ENCODE peak calls at places on chromosomes 12 and 14, in eight cellular contexts. H, I, A, W, O, Y, S and V are unnamed samples.

GRCh38 chr14:90239139-90239538 is 17.2 kb upstream of the PSMC1 start:
- DNase-seq in H (no peak), I (no peak), A (peak), W (no peak), O (peak), Y (no peak), S (no peak), V (no peak)

GRCh38 chr12:116687888-116688287 is 50.0 kb downstream of the SPRING1 start:
- DNase-seq in H (no peak), I (no peak), A (no peak), W (no peak), O (no peak), Y (no peak), S (peak), V (no peak)

GRCh38 chr12:111035578-111036301 is 115.4 kb upstream of the MYL2 start:
- DNase-seq in H (no peak), I (no peak), A (no peak), W (no peak), O (peak), Y (no peak), S (no peak), V (no peak)

GRCh38 chr12:66144796-66145754 is 14.5 kb upstream of the LLPH start:
- DNase-seq in H (no peak), I (no peak), A (peak), W (no peak), O (peak), Y (peak), S (no peak), V (no peak)

GRCh38 chr12:113214938-113215400 is 6.3 kb upstream of the TPCN1 start:
- DNase-seq in H (no peak), I (no peak), A (peak), W (no peak), O (peak), Y (peak), S (no peak), V (peak)

GRCh38 chr14:104494483-104494882 is 85.1 kb upstream of the C14orf180 start:
- DNase-seq in H (no peak), I (no peak), A (no peak), W (no peak), O (no peak), Y (no peak), S (no peak), V (no peak)

GRCh38 chr12:78759387-78759786 is 105.2 kb upstream of the SYT1 start:
- DNase-seq in H (no peak), I (no peak), A (peak), W (no peak), O (no peak), Y (peak), S (no peak), V (no peak)

GRCh38 chr12:132359551-132359950 is 30.2 kb upstream of the GALNT9 start:
- DNase-seq in H (no peak), I (no peak), A (no peak), W (no peak), O (no peak), Y (no peak), S (no peak), V (no peak)

GRCh38 chr12:119398190-119398589 is 63.7 kb downstream of the CCDC60 start:
- DNase-seq in H (no peak), I (no peak), A (no peak), W (no peak), O (no peak), Y (no peak), S (no peak), V (no peak)

GRCh38 chr12:49819786-49820185 is 8.4 kb downstream of the NCKAP5L start:
- DNase-seq in H (no peak), I (no peak), A (no peak), W (no peak), O (no peak), Y (no peak), S (no peak), V (no peak)

GRCh38 chr14:77926942-77927341 is 127.0 kb downstream of the ADCK1 start:
- DNase-seq in H (no peak), I (no peak), A (no peak), W (no peak), O (no peak), Y (no peak), S (no peak), V (no peak)

GRCh38 chr12:4251228-4251891 is 22.2 kb upstream of the CCND2 start:
- DNase-seq in H (no peak), I (no peak), A (no peak), W (no peak), O (no peak), Y (no peak), S (peak), V (no peak)

GRCh38 chr12:106304001-106304421 is 1.5 kb downstream of the TCP11L2 start:
- DNase-seq in H (no peak), I (no peak), A (no peak), W (no peak), O (no peak), Y (no peak), S (no peak), V (peak)

GRCh38 chr12:110071967-110072366 is 23.6 kb upstream of the C12orf76 start:
- DNase-seq in H (no peak), I (no peak), A (no peak), W (no peak), O (no peak), Y (no peak), S (no peak), V (no peak)

GRCh38 chr14:70858641-70859040 is 48.6 kb upstream of the PCNX1 start:
- DNase-seq in H (no peak), I (no peak), A (no peak), W (no peak), O (no peak), Y (no peak), S (no peak), V (no peak)

GRCh38 chr14:104563191-104563741 is 16.3 kb upstream of the C14orf180 start:
- DNase-seq in H (no peak), I (no peak), A (no peak), W (no peak), O (no peak), Y (no peak), S (no peak), V (no peak)

GRCh38 chr12:127429556-127429955 is 837.4 kb upstream of the TMEM132C start:
- DNase-seq in H (no peak), I (no peak), A (no peak), W (no peak), O (no peak), Y (no peak), S (no peak), V (no peak)

GRCh38 chr14:78007160-78007559 is 163.0 kb upstream of the NRXN3 start:
- DNase-seq in H (no peak), I (no peak), A (peak), W (no peak), O (no peak), Y (no peak), S (no peak), V (no peak)

GRCh38 chr12:30200864-30201263 is 417.1 kb upstream of the TMTC1 start:
- DNase-seq in H (no peak), I (no peak), A (no peak), W (no peak), O (peak), Y (no peak), S (no peak), V (no peak)

GRCh38 chr14:20662968-20663731 is 21.2 kb upstream of the RNASE4 start:
- DNase-seq in H (no peak), I (peak), A (peak), W (peak), O (peak), Y (no peak), S (peak), V (peak)

GRCh38 chr12:77214136-77214535 is 148.8 kb upstream of the E2F7 start:
- DNase-seq in H (no peak), I (no peak), A (peak), W (no peak), O (peak), Y (no peak), S (no peak), V (no peak)

GRCh38 chr12:64840949-64841717 is 16.7 kb downstream of the TBC1D30 start:
- DNase-seq in H (no peak), I (no peak), A (no peak), W (no peak), O (no peak), Y (no peak), S (no peak), V (no peak)

GRCh38 chr14:26427059-26427458 is 170.8 kb downstream of the NOVA1 start:
- DNase-seq in H (no peak), I (no peak), A (peak), W (no peak), O (peak), Y (no peak), S (no peak), V (no peak)

GRCh38 chr12:89542912-89543592 is 17.2 kb upstream of the POC1B start:
- DNase-seq in H (peak), I (peak), A (peak), W (no peak), O (peak), Y (peak), S (peak), V (peak)

GRCh38 chr14:52917732-52918131 is 33.1 kb downstream of the FERMT2 start:
- DNase-seq in H (no peak), I (no peak), A (peak), W (no peak), O (peak), Y (no peak), S (no peak), V (no peak)

GRCh38 chr12:54523637-54524036 is 25.8 kb upstream of the PDE1B start:
- DNase-seq in H (no peak), I (no peak), A (no peak), W (no peak), O (no peak), Y (no peak), S (no peak), V (no peak)

GRCh38 chr12:120640840-120641833 is 711 bp downstream of the CABP1 start:
- DNase-seq in H (no peak), I (peak), A (peak), W (no peak), O (peak), Y (no peak), S (peak), V (no peak)